ENCODE peak calls at places on chromosomes 2 and 18, in seven cellular contexts. E is anterior cingulate cortex, D is KBM-7, G is NCI-H82, Y is uterus, F is GM12865, J is T-helper 2 cell. T is an unnamed sample.

GRCh38 chr18:80234398-80234797 is 12.9 kb downstream of the PARD6G start:
- DNase-seq in E (no peak), D (no peak), G (no peak), Y (no peak), F (no peak), J (no peak), T (no peak)

GRCh38 chr2:213723051-213723560 is 438.8 kb downstream of the SPAG16 start:
- DNase-seq in E (no peak), D (no peak), G (peak), Y (no peak), F (no peak), J (no peak), T (no peak)

GRCh38 chr2:111702119-111702808 is 181.7 kb downstream of the ANAPC1 start:
- DNase-seq in E (no peak), D (peak), G (peak), Y (no peak), F (peak), J (peak), T (peak)

GRCh38 chr2:95728878-95729511 is 137.2 kb downstream of the TRIM43 start:
- DNase-seq in E (peak), D (peak), G (peak), Y (peak), F (peak), J (no peak), T (peak)

GRCh38 chr2:98013407-98014042 is 17.8 kb upstream of the TMEM131 start:
- DNase-seq in E (no peak), D (peak), G (no peak), Y (no peak), F (peak), J (no peak), T (no peak)

GRCh38 chr2:137838255-137839092 is 125.8 kb upstream of the HNMT start:
- DNase-seq in E (no peak), D (peak), G (peak), Y (no peak), F (peak), J (no peak), T (peak)

GRCh38 chr2:28391564-28392296 is 928 bp upstream of the FOSL2 start:
- DNase-seq in E (no peak), D (peak), G (peak), Y (peak), F (peak), J (peak), T (peak)

GRCh38 chr2:190318931-190319556 is 582 bp downstream of the HIBCH start:
- DNase-seq in E (no peak), D (no peak), G (peak), Y (no peak), F (peak), J (no peak), T (no peak)

GRCh38 chr2:45867800-45868199 is 216.3 kb downstream of the PRKCE start:
- DNase-seq in E (no peak), D (no peak), G (no peak), Y (no peak), F (peak), J (no peak), T (no peak)

GRCh38 chr2:127067620-127068350 is 39.2 kb downstream of the BIN1 start:
- DNase-seq in E (peak), D (peak), G (peak), Y (peak), F (peak), J (peak), T (peak)

GRCh38 chr2:69253893-69254292 is 133.1 kb downstream of the GFPT1 start:
- DNase-seq in E (no peak), D (no peak), G (no peak), Y (peak), F (no peak), J (no peak), T (no peak)

GRCh38 chr2:209872675-209873074 is 101.0 kb downstream of the UNC80 start:
- DNase-seq in E (peak), D (no peak), G (no peak), Y (peak), F (no peak), J (no peak), T (no peak)

GRCh38 chr2:170660406-170660805 is 54.7 kb upstream of the SP5 start:
- DNase-seq in E (no peak), D (no peak), G (peak), Y (no peak), F (no peak), J (no peak), T (peak)

GRCh38 chr2:31578316-31578715 is 2.4 kb downstream of the SRD5A2 start:
- DNase-seq in E (no peak), D (no peak), G (no peak), Y (no peak), F (no peak), J (no peak), T (no peak)

GRCh38 chr18:984004-984403 is 79.3 kb downstream of the ADCYAP1 start:
- DNase-seq in E (no peak), D (no peak), G (no peak), Y (no peak), F (no peak), J (no peak), T (no peak)

GRCh38 chr18:41814651-41815050 is 140.4 kb upstream of the PIK3C3 start:
- DNase-seq in E (no peak), D (no peak), G (no peak), Y (no peak), F (no peak), J (no peak), T (no peak)

GRCh38 chr2:31235504-31235902 is 1.6 kb downstream of the EHD3 start:
- DNase-seq in E (no peak), D (no peak), G (no peak), Y (no peak), F (no peak), J (no peak), T (no peak)

GRCh38 chr2:84832772-84833461 is 48.0 kb downstream of the TRABD2A start:
- DNase-seq in E (peak), D (peak), G (no peak), Y (no peak), F (peak), J (no peak), T (no peak)

GRCh38 chr18:10916865-10917264 is 232.5 kb downstream of the PIEZO2 start:
- DNase-seq in E (no peak), D (no peak), G (no peak), Y (no peak), F (no peak), J (no peak), T (no peak)

GRCh38 chr2:234974501-234975385 is 22.9 kb downstream of the SH3BP4 start:
- DNase-seq in E (no peak), D (no peak), G (no peak), Y (no peak), F (no peak), J (no peak), T (no peak)

GRCh38 chr2:17573085-17573805 is 32.7 kb downstream of the VSNL1 start:
- DNase-seq in E (no peak), D (no peak), G (no peak), Y (no peak), F (no peak), J (no peak), T (no peak)

GRCh38 chr18:76991021-76991688 is 141.4 kb downstream of the MBP start:
- DNase-seq in E (no peak), D (no peak), G (no peak), Y (no peak), F (no peak), J (no peak), T (no peak)